ENCODE peak calls at places on chromosomes 4 and X, in six cellular contexts. A is neural crest cell, E is GM19239, W is heart left ventricle, Q is RKO, H is GDM1. O is an unnamed sample.

GRCh38 chr4:154329939-154330338 is 161.7 kb downstream of the DCHS2 start:
- DNase-seq in A (no peak), E (no peak), W (no peak), Q (no peak), H (no peak), O (no peak)

GRCh38 chr4:40254961-40255721 is 58.3 kb downstream of the RHOH start:
- DNase-seq in A (no peak), E (no peak), W (no peak), Q (no peak), H (no peak), O (no peak)

GRCh38 chr4:7753271-7753670 is 186.4 kb downstream of the AFAP1 start:
- DNase-seq in A (no peak), E (no peak), W (no peak), Q (no peak), H (no peak), O (no peak)

GRCh38 chr4:111406036-111406435 is 739.2 kb upstream of the FAM241A start:
- DNase-seq in A (no peak), E (no peak), W (no peak), Q (no peak), H (no peak), O (no peak)

GRCh38 chr4:164623099-164623498 is 130.8 kb upstream of the SMIM31 start:
- DNase-seq in A (no peak), E (no peak), W (no peak), Q (no peak), H (no peak), O (no peak)

GRCh38 chrX:4588893-4589292 is 875.4 kb upstream of the PRKX start:
- DNase-seq in A (no peak), E (no peak), W (no peak), Q (peak), H (no peak), O (no peak)

GRCh38 chr4:19936471-19936870 is 315.2 kb upstream of the SLIT2 start:
- DNase-seq in A (no peak), E (no peak), W (no peak), Q (no peak), H (no peak), O (no peak)

GRCh38 chr4:85489273-85489672 is 14.3 kb downstream of the ARHGAP24 start:
- DNase-seq in A (no peak), E (no peak), W (no peak), Q (no peak), H (no peak), O (no peak)

GRCh38 chr4:14920759-14921313 is 81.4 kb upstream of the CPEB2 start:
- DNase-seq in A (no peak), E (no peak), W (no peak), Q (no peak), H (no peak), O (no peak)

GRCh38 chrX:40945366-40945713 is 139.9 kb upstream of the USP9X start:
- DNase-seq in A (no peak), E (no peak), W (no peak), Q (peak), H (no peak), O (peak)

GRCh38 chr4:76993787-76994641 is 44.5 kb downstream of the SEPTIN11 start:
- DNase-seq in A (no peak), E (peak), W (no peak), Q (no peak), H (no peak), O (no peak)

GRCh38 chrX:87728024-87728423 is 210.4 kb downstream of the KLHL4 start:
- DNase-seq in A (no peak), E (no peak), W (no peak), Q (no peak), H (no peak), O (no peak)

GRCh38 chr4:168449740-168450442 is 30.4 kb downstream of the DDX60L start:
- DNase-seq in A (no peak), E (no peak), W (no peak), Q (peak), H (no peak), O (no peak)

GRCh38 chr4:37392540-37393255 is 148.2 kb downstream of the NWD2 start:
- DNase-seq in A (peak), E (no peak), W (peak), Q (peak), H (no peak), O (no peak)

GRCh38 chr4:75745192-75745591 is 20.8 kb downstream of the USO1 start:
- DNase-seq in A (no peak), E (no peak), W (no peak), Q (peak), H (no peak), O (no peak)

GRCh38 chr4:150493846-150494245 is 88.1 kb upstream of the MAB21L2 start:
- DNase-seq in A (no peak), E (no peak), W (no peak), Q (no peak), H (no peak), O (no peak)

GRCh38 chr4:184237612-184238011 is 19.9 kb upstream of the ENPP6 start:
- DNase-seq in A (no peak), E (no peak), W (no peak), Q (peak), H (no peak), O (no peak)

O was measured in HEK293T.